ENCODE peak calls at places on chromosomes 2 and 18, in five cellular contexts. T is Caki2, E is T follicular helper cell, W is T-helper 2 cell, U is fibroblast of pulmonary artery. G is an unnamed sample.

GRCh38 chr2:46794693-46795317 is 120.8 kb downstream of the MCFD2 start:
- DNase-seq in T (peak), U (no peak), E (no peak), W (no peak), G (no peak)

GRCh38 chr2:233803994-233804393 is 25.9 kb downstream of the MROH2A start:
- DNase-seq in T (no peak), U (no peak), E (no peak), W (no peak), G (no peak)

GRCh38 chr2:102142829-102143449 is 393 bp downstream of the IL1R1 start:
- DNase-seq in E (no peak), W (peak), T (peak), U (peak), G (no peak)

GRCh38 chr18:11976882-11977281 is 4.4 kb upstream of the IMPA2 start:
- DNase-seq in W (no peak), U (peak), T (peak), E (no peak), G (no peak)

GRCh38 chr2:79327460-79327859 is 167.9 kb upstream of the REG3A start:
- DNase-seq in E (no peak), T (no peak), W (no peak), U (no peak), G (no peak)

GRCh38 chr18:75350857-75351256 is 76.6 kb downstream of the SMIM21 start:
- DNase-seq in W (no peak), T (no peak), U (no peak), E (no peak), G (no peak)

GRCh38 chr2:139259422-139260051 is 479.3 kb upstream of the NXPH2 start:
- DNase-seq in E (no peak), T (no peak), U (no peak), W (no peak), G (no peak)

GRCh38 chr18:22705328-22705727 is 227.8 kb upstream of the RBBP8 start:
- DNase-seq in E (no peak), W (peak), T (no peak), U (peak), G (no peak)

GRCh38 chr2:73020657-73021370 is 50.7 kb downstream of the SFXN5 start:
- DNase-seq in T (peak), U (peak), W (no peak), E (no peak), G (no peak)

GRCh38 chr2:64228923-64229322 is 84.7 kb upstream of the PELI1 start:
- DNase-seq in T (no peak), U (no peak), W (no peak), E (no peak), G (no peak)

GRCh38 chr18:10797882-10798281 is 272.1 kb downstream of the NAPG start:
- DNase-seq in T (no peak), W (no peak), E (no peak), U (no peak), G (no peak)

GRCh38 chr2:239908308-239908707 is 116.8 kb downstream of the NDUFA10 start:
- DNase-seq in U (no peak), T (no peak), W (no peak), E (no peak), G (no peak)

GRCh38 chr2:46876741-46877384 is 38.7 kb downstream of the MCFD2 start:
- DNase-seq in T (peak), W (peak), E (no peak), U (peak), G (peak)

GRCh38 chr2:15665067-15665942 is 73.6 kb downstream of the DDX1 start:
- DNase-seq in E (no peak), T (no peak), U (no peak), W (no peak), G (peak)